ENCODE peak calls at places on chromosome 4, in five cellular contexts. One of them, this sample, is unnamed. For H3K4me1, the result is how much of the 10 kb centered on the place peaks cover.

GRCh38 chr4:147054241-147054902 is 108.7 kb upstream of the TTC29 start:
- DNase-seq in heart right ventricle: no peak
- DNase-seq in mesenchymal stem cell: no peak
- DNase-seq in upper lobe of left lung: no peak
- DNase-seq in tibial nerve: no peak
- DNase-seq in this sample: no peak

GRCh38 chr4:42345962-42346544 is 51.2 kb upstream of the SHISA3 start:
- DNase-seq in heart right ventricle: no peak
- DNase-seq in mesenchymal stem cell: no peak
- DNase-seq in upper lobe of left lung: no peak
- DNase-seq in tibial nerve: no peak
- DNase-seq in this sample: no peak

GRCh38 chr4:76213415-76214268 is at the start of gene SCARB2:
- DNase-seq in heart right ventricle: peak
- DNase-seq in mesenchymal stem cell: peak
- DNase-seq in upper lobe of left lung: peak
- DNase-seq in tibial nerve: peak
- DNase-seq in this sample: peak

GRCh38 chr4:95141376-95141775 is 383.6 kb downstream of the BMPR1B start:
- DNase-seq in heart right ventricle: no peak
- DNase-seq in mesenchymal stem cell: no peak
- DNase-seq in upper lobe of left lung: no peak
- DNase-seq in tibial nerve: no peak
- DNase-seq in this sample: no peak

GRCh38 chr4:2284934-2285664 is 23.2 kb upstream of the MXD4 start:
- DNase-seq in heart right ventricle: no peak
- DNase-seq in mesenchymal stem cell: peak
- DNase-seq in upper lobe of left lung: no peak
- DNase-seq in tibial nerve: no peak
- DNase-seq in this sample: no peak

GRCh38 chr4:3293410-3294391 is 880 bp downstream of the RGS12 start:
- DNase-seq in heart right ventricle: no peak
- DNase-seq in mesenchymal stem cell: peak
- DNase-seq in upper lobe of left lung: no peak
- DNase-seq in tibial nerve: no peak
- DNase-seq in this sample: peak

GRCh38 chr4:141497627-141498026 is 138.8 kb upstream of the IL15 start:
- DNase-seq in heart right ventricle: no peak
- DNase-seq in mesenchymal stem cell: no peak
- DNase-seq in upper lobe of left lung: no peak
- DNase-seq in tibial nerve: no peak
- DNase-seq in this sample: no peak

GRCh38 chr4:76733380-76733779 is 164.6 kb downstream of the SOWAHB start:
- DNase-seq in heart right ventricle: no peak
- DNase-seq in mesenchymal stem cell: no peak
- DNase-seq in upper lobe of left lung: no peak
- DNase-seq in tibial nerve: no peak
- DNase-seq in this sample: peak

GRCh38 chr4:45293335-45293734 is 567.0 kb upstream of the GNPDA2 start:
- DNase-seq in heart right ventricle: no peak
- DNase-seq in mesenchymal stem cell: no peak
- DNase-seq in upper lobe of left lung: no peak
- DNase-seq in tibial nerve: no peak
- DNase-seq in this sample: no peak

GRCh38 chr4:122798101-122798500 is 28.5 kb upstream of the FGF2 start:
- DNase-seq in heart right ventricle: peak
- DNase-seq in mesenchymal stem cell: peak
- DNase-seq in upper lobe of left lung: no peak
- DNase-seq in tibial nerve: no peak
- DNase-seq in this sample: no peak

GRCh38 chr4:173174184-173175156 is 5.9 kb downstream of the GALNT7 start:
- DNase-seq in heart right ventricle: no peak
- DNase-seq in mesenchymal stem cell: no peak
- DNase-seq in upper lobe of left lung: no peak
- DNase-seq in tibial nerve: no peak
- DNase-seq in this sample: no peak

GRCh38 chr4:150337709-150338108 is 244.2 kb upstream of the MAB21L2 start:
- DNase-seq in heart right ventricle: no peak
- DNase-seq in mesenchymal stem cell: peak
- DNase-seq in upper lobe of left lung: no peak
- DNase-seq in tibial nerve: no peak
- DNase-seq in this sample: no peak

GRCh38 chr4:52968241-52968640 is 106.1 kb downstream of the RASL11B start:
- DNase-seq in heart right ventricle: no peak
- DNase-seq in mesenchymal stem cell: no peak
- DNase-seq in upper lobe of left lung: no peak
- DNase-seq in tibial nerve: no peak
- DNase-seq in this sample: no peak

GRCh38 chr4:85886665-85887064 is 411.7 kb downstream of the ARHGAP24 start:
- DNase-seq in heart right ventricle: no peak
- DNase-seq in mesenchymal stem cell: no peak
- DNase-seq in upper lobe of left lung: no peak
- DNase-seq in tibial nerve: no peak
- DNase-seq in this sample: no peak

GRCh38 chr4:1405249-1405635 is 1.0 kb downstream of the NKX1-1 start:
- DNase-seq in heart right ventricle: no peak
- DNase-seq in mesenchymal stem cell: no peak
- DNase-seq in upper lobe of left lung: no peak
- DNase-seq in tibial nerve: no peak
- DNase-seq in this sample: no peak

GRCh38 chr4:176002007-176002623 is 63.5 kb upstream of the WDR17 start:
- DNase-seq in heart right ventricle: no peak
- DNase-seq in mesenchymal stem cell: peak
- DNase-seq in upper lobe of left lung: peak
- DNase-seq in tibial nerve: no peak
- DNase-seq in this sample: peak

GRCh38 chr4:38068107-38068506 is 107.9 kb downstream of the PTTG2 start:
- DNase-seq in heart right ventricle: no peak
- DNase-seq in mesenchymal stem cell: no peak
- DNase-seq in upper lobe of left lung: no peak
- DNase-seq in tibial nerve: no peak
- DNase-seq in this sample: no peak

GRCh38 chr4:8157496-8157895 is 1.1 kb downstream of the ABLIM2 start:
- DNase-seq in heart right ventricle: peak
- DNase-seq in mesenchymal stem cell: no peak
- DNase-seq in upper lobe of left lung: no peak
- DNase-seq in tibial nerve: no peak
- DNase-seq in this sample: no peak

GRCh38 chr4:23827971-23828680 is 61.7 kb downstream of the PPARGC1A start:
- DNase-seq in heart right ventricle: no peak
- DNase-seq in mesenchymal stem cell: peak
- DNase-seq in upper lobe of left lung: no peak
- DNase-seq in tibial nerve: no peak
- DNase-seq in this sample: no peak

GRCh38 chr4:78336093-78336943 is 215.3 kb upstream of the ANXA3 start:
- DNase-seq in heart right ventricle: no peak
- DNase-seq in mesenchymal stem cell: peak
- DNase-seq in upper lobe of left lung: no peak
- DNase-seq in tibial nerve: no peak
- DNase-seq in this sample: no peak

GRCh38 chr4:165079476-165079875 is 25.8 kb downstream of the TRIM75 start:
- DNase-seq in heart right ventricle: peak
- DNase-seq in mesenchymal stem cell: no peak
- DNase-seq in upper lobe of left lung: no peak
- DNase-seq in tibial nerve: no peak
- DNase-seq in this sample: no peak

GRCh38 chr4:8147231-8147970 is 11.2 kb downstream of the ABLIM2 start:
- DNase-seq in heart right ventricle: no peak
- DNase-seq in mesenchymal stem cell: no peak
- DNase-seq in upper lobe of left lung: no peak
- DNase-seq in tibial nerve: no peak
- DNase-seq in this sample: no peak

GRCh38 chr4:113445286-113445685 is 316.3 kb downstream of the CAMK2D start:
- DNase-seq in heart right ventricle: peak
- DNase-seq in mesenchymal stem cell: peak
- DNase-seq in upper lobe of left lung: no peak
- DNase-seq in tibial nerve: peak
- DNase-seq in this sample: no peak

GRCh38 chr4:36394352-36394903 is 113.0 kb downstream of the DTHD1 start:
- DNase-seq in heart right ventricle: no peak
- DNase-seq in mesenchymal stem cell: no peak
- DNase-seq in upper lobe of left lung: no peak
- DNase-seq in tibial nerve: no peak
- DNase-seq in this sample: no peak

GRCh38 chr4:119750771-119751170 is 122.2 kb upstream of the PDE5A start:
- DNase-seq in heart right ventricle: no peak
- DNase-seq in mesenchymal stem cell: no peak
- DNase-seq in upper lobe of left lung: no peak
- DNase-seq in tibial nerve: no peak
- DNase-seq in this sample: no peak

GRCh38 chr4:151117371-151117962 is 18.0 kb downstream of the RPS3A start:
- DNase-seq in heart right ventricle: peak
- DNase-seq in mesenchymal stem cell: peak
- DNase-seq in upper lobe of left lung: peak
- DNase-seq in tibial nerve: peak
- DNase-seq in this sample: peak

GRCh38 chr4:82704156-82704555 is 94.4 kb downstream of the SCD5 start:
- DNase-seq in heart right ventricle: no peak
- DNase-seq in mesenchymal stem cell: peak
- DNase-seq in upper lobe of left lung: no peak
- DNase-seq in tibial nerve: no peak
- DNase-seq in this sample: no peak

GRCh38 chr4:184282895-184283654 is 65.4 kb upstream of the ENPP6 start:
- DNase-seq in heart right ventricle: no peak
- DNase-seq in mesenchymal stem cell: no peak
- DNase-seq in upper lobe of left lung: no peak
- DNase-seq in tibial nerve: no peak
- DNase-seq in this sample: no peak

GRCh38 chr4:184281231-184282139 is 63.8 kb upstream of the ENPP6 start:
- DNase-seq in heart right ventricle: no peak
- DNase-seq in mesenchymal stem cell: no peak
- DNase-seq in upper lobe of left lung: no peak
- DNase-seq in tibial nerve: no peak
- DNase-seq in this sample: no peak

GRCh38 chr4:184280591-184281071 is 63.0 kb upstream of the ENPP6 start:
- DNase-seq in heart right ventricle: no peak
- DNase-seq in mesenchymal stem cell: no peak
- DNase-seq in upper lobe of left lung: no peak
- DNase-seq in tibial nerve: no peak
- DNase-seq in this sample: no peak

GRCh38 chr4:184283659-184284335 is 66.1 kb upstream of the ENPP6 start:
- DNase-seq in heart right ventricle: no peak
- DNase-seq in mesenchymal stem cell: no peak
- DNase-seq in upper lobe of left lung: no peak
- DNase-seq in tibial nerve: no peak
- DNase-seq in this sample: no peak

GRCh38 chr4:184282251-184282713 is 64.6 kb upstream of the ENPP6 start:
- DNase-seq in heart right ventricle: no peak
- DNase-seq in mesenchymal stem cell: no peak
- DNase-seq in upper lobe of left lung: peak
- DNase-seq in tibial nerve: no peak
- DNase-seq in this sample: peak
- H3K4me1 ChIP-seq in heart right ventricle: under half
- H3K4me1 ChIP-seq in mesenchymal stem cell: under half
- H3K4me1 ChIP-seq in upper lobe of left lung: under half
- H3K4me1 ChIP-seq in tibial nerve: under half
- H3K4me1 ChIP-seq in this sample: under half

DNA sequence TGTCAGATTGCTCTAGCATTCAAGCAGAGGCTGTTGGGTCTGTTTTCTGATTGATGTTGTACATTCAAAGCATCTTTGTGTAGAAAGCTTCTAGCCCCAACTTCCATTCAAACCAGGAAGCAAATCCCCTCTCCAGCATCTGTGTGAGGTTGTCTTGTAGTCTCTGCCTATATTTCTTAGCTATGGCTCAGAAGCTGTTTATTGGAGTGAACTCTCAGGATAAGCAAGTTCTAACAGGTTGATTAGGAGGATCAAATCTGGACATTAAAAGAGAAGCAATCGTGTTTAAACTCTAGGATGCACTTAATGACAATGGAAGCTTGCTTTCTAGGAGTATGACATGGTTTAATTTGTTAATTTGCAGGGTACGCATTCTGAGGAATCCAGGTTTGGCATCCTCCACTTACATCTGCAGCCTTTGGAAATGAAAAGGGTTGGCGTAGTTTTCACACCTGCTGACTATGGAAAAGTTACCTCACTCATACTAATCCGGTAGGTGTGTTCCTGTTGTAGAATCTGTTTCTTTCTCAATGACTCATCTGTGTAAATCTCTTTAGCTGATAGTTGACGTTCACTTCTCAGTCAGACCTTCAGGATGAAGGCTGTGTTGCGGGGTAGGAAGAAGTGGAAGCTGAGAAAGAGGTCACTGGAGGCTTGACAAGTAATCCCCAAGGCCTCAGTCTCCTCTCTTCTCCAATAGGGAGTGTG is 88.0 kb upstream of the TLR2 start:
- DNase-seq in heart right ventricle: no peak
- DNase-seq in mesenchymal stem cell: no peak
- DNase-seq in upper lobe of left lung: no peak
- DNase-seq in tibial nerve: no peak
- DNase-seq in this sample: no peak
- H3K4me1 ChIP-seq in heart right ventricle: under half
- H3K4me1 ChIP-seq in mesenchymal stem cell: under half
- H3K4me1 ChIP-seq in upper lobe of left lung: under half
- H3K4me1 ChIP-seq in tibial nerve: under half
- H3K4me1 ChIP-seq in this sample: under half

GRCh38 chr4:156794863-156795262 is 176.7 kb downstream of the PDGFC start:
- DNase-seq in heart right ventricle: no peak
- DNase-seq in mesenchymal stem cell: no peak
- DNase-seq in upper lobe of left lung: no peak
- DNase-seq in tibial nerve: no peak
- DNase-seq in this sample: no peak

GRCh38 chr4:156799121-156799589 is 172.4 kb downstream of the PDGFC start:
- DNase-seq in heart right ventricle: no peak
- DNase-seq in mesenchymal stem cell: peak
- DNase-seq in upper lobe of left lung: no peak
- DNase-seq in tibial nerve: no peak
- DNase-seq in this sample: no peak

GRCh38 chr4:156800463-156800862 is 171.1 kb downstream of the PDGFC start:
- DNase-seq in heart right ventricle: no peak
- DNase-seq in mesenchymal stem cell: no peak
- DNase-seq in upper lobe of left lung: no peak
- DNase-seq in tibial nerve: no peak
- DNase-seq in this sample: no peak

GRCh38 chr4:156795727-156796126 is 175.9 kb downstream of the PDGFC start:
- DNase-seq in heart right ventricle: no peak
- DNase-seq in mesenchymal stem cell: no peak
- DNase-seq in upper lobe of left lung: no peak
- DNase-seq in tibial nerve: no peak
- DNase-seq in this sample: no peak

GRCh38 chr4:156798438-156798837 is 173.2 kb downstream of the PDGFC start:
- DNase-seq in heart right ventricle: no peak
- DNase-seq in mesenchymal stem cell: no peak
- DNase-seq in upper lobe of left lung: no peak
- DNase-seq in tibial nerve: no peak
- DNase-seq in this sample: no peak
- H3K4me1 ChIP-seq in heart right ventricle: under half
- H3K4me1 ChIP-seq in mesenchymal stem cell: under half
- H3K4me1 ChIP-seq in upper lobe of left lung: under half
- H3K4me1 ChIP-seq in tibial nerve: under half
- H3K4me1 ChIP-seq in this sample: under half

DNA sequence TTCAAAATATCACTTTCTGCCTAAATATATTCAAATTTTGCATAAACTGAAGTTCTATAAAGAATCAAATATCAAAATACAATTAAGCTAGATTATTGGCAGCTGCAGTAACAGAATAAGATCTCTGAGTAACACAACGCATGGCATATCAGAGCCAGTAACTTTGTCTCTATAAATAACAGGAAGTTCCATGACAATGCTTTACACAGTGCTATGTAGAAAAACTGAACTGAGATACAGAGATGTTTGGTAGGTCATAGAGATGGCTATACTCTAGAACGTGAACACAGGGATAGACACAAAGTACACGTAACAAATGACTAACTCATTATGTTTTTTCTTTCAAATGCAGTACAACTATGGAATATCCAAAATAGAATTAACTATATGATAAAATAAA is 18.2 kb downstream of the UBE2D3 start:
- DNase-seq in heart right ventricle: no peak
- DNase-seq in mesenchymal stem cell: no peak
- DNase-seq in upper lobe of left lung: no peak
- DNase-seq in tibial nerve: no peak
- DNase-seq in this sample: no peak
- H3K4me1 ChIP-seq in heart right ventricle: half or more
- H3K4me1 ChIP-seq in mesenchymal stem cell: under half
- H3K4me1 ChIP-seq in upper lobe of left lung: half or more
- H3K4me1 ChIP-seq in tibial nerve: under half
- H3K4me1 ChIP-seq in this sample: half or more

This sample was measured in stomach.